ENCODE peak calls at places on chromosome 6, in six cellular contexts. K is heart right ventricle, V is T-helper 22 cell, F is MV-4-11, J is DMS153, E is iPS-NIHi11. I is an unnamed sample.

GRCh38 chr6:147950623-147950987 is 392.0 kb upstream of the SASH1 start:
- DNase-seq in K (peak; percentile 9), V (no peak), F (no peak), J (no peak), E (no peak), I (no peak)

GRCh38 chr6:21935561-21936028 is 342.0 kb downstream of the SOX4 start:
- DNase-seq in K (peak; percentile 15), V (no peak), F (peak; percentile 49), J (no peak), E (peak; percentile 55), I (no peak)

GRCh38 chr6:21438237-21438985 is 155.1 kb upstream of the SOX4 start:
- DNase-seq in K (no peak), V (no peak), F (peak; percentile 90), J (no peak), E (no peak), I (no peak)

GRCh38 chr6:147930743-147931142 is 411.9 kb upstream of the SASH1 start:
- DNase-seq in K (no peak), V (no peak), F (no peak), J (no peak), E (no peak), I (no peak)

GRCh38 chr6:139243531-139243930 is 48.3 kb downstream of the TXLNB start:
- DNase-seq in K (no peak), V (no peak), F (no peak), J (no peak), E (no peak), I (no peak)

GRCh38 chr6:27168586-27169443 is 78.7 kb upstream of the PRSS16 start:
- DNase-seq in K (no peak), V (no peak), F (no peak), J (no peak), E (no peak), I (no peak)

GRCh38 chr6:140846518-140847277 is 1286.0 kb upstream of the GJE1 start:
- DNase-seq in K (no peak), V (no peak), F (no peak), J (no peak), E (no peak), I (no peak)

GRCh38 chr6:63516186-63516944 is 55.9 kb upstream of the LOC128125822 start:
- DNase-seq in K (no peak), V (no peak), F (no peak), J (no peak), E (no peak), I (no peak)

GRCh38 chr6:87653074-87653962 is 48.7 kb downstream of the AKIRIN2 start:
- DNase-seq in K (no peak), V (no peak), F (no peak), J (no peak), E (no peak), I (no peak)

GRCh38 chr6:137928286-137928685 is 61.2 kb downstream of the TNFAIP3 start:
- DNase-seq in K (no peak), V (no peak), F (peak; percentile 90), J (no peak), E (no peak), I (no peak)

GRCh38 chr6:168192195-168192900 is 113.3 kb upstream of the FRMD1 start:
- DNase-seq in K (no peak), V (no peak), F (no peak), J (peak; percentile 52), E (no peak), I (no peak)

GRCh38 chr6:31901415-31901952 is 402 bp downstream of the ZBTB12 start:
- DNase-seq in K (peak; percentile 69), V (peak; percentile 54), F (peak; percentile 14), J (no peak), E (peak; percentile 42), I (peak; percentile 49)

GRCh38 chr6:34746104-34746846 is 11.0 kb upstream of the SNRPC start:
- DNase-seq in K (no peak), V (no peak), F (no peak), J (no peak), E (no peak), I (no peak)

GRCh38 chr6:148146717-148147116 is 195.9 kb upstream of the SASH1 start:
- DNase-seq in K (no peak), V (peak; percentile 46), F (no peak), J (no peak), E (no peak), I (no peak)

GRCh38 chr6:100281471-100281878 is 183.2 kb downstream of the SIM1 start:
- DNase-seq in K (no peak), V (no peak), F (no peak), J (no peak), E (peak; percentile 63), I (no peak)

GRCh38 chr6:110547266-110547964 is 71.0 kb upstream of the SLC22A16 start:
- DNase-seq in K (no peak), V (no peak), F (no peak), J (no peak), E (no peak), I (no peak)

GRCh38 chr6:104796031-104796785 is 63.5 kb downstream of the HACE1 start:
- DNase-seq in K (no peak), V (no peak), F (no peak), J (no peak), E (no peak), I (no peak)

GRCh38 chr6:168605964-168606363 is 165.0 kb downstream of the SMOC2 start:
- DNase-seq in K (no peak), V (no peak), F (no peak), J (no peak), E (no peak), I (no peak)

GRCh38 chr6:42511803-42512422 is 51.9 kb upstream of the UBR2 start:
- DNase-seq in K (no peak), V (no peak), F (no peak), J (no peak), E (no peak), I (no peak)

GRCh38 chr6:105452924-105453756 is 50.3 kb upstream of the PREP start:
- DNase-seq in K (no peak), V (peak; percentile 50), F (peak; percentile 42), J (no peak), E (no peak), I (peak; percentile 16)

GRCh38 chr6:160077526-160077925 is 44.1 kb upstream of the SLC22A1 start:
- DNase-seq in K (no peak), V (no peak), F (no peak), J (no peak), E (no peak), I (no peak)

GRCh38 chr6:132768051-132768517 is 10.4 kb upstream of the VNN2 start:
- DNase-seq in K (peak; percentile 25), V (no peak), F (peak; percentile 60), J (no peak), E (peak; percentile 61), I (no peak)

GRCh38 chr6:41938590-41938989 is 3.0 kb downstream of the CCND3 start:
- DNase-seq in K (no peak), V (no peak), F (no peak), J (no peak), E (no peak), I (no peak)

GRCh38 chr6:164419099-164419498 is 890.3 kb downstream of the C6orf118 start:
- DNase-seq in K (no peak), V (no peak), F (no peak), J (no peak), E (no peak), I (no peak)

GRCh38 chr6:14094721-14095120 is 22.9 kb upstream of the CD83 start:
- DNase-seq in K (no peak), V (no peak), F (no peak), J (no peak), E (no peak), I (no peak)

GRCh38 chr6:34526241-34526972 is 29.7 kb downstream of the SPDEF start:
- DNase-seq in K (no peak), V (no peak), F (no peak), J (no peak), E (no peak), I (no peak)

GRCh38 chr6:1745814-1746213 is 136.1 kb downstream of the FOXC1 start:
- DNase-seq in K (no peak), V (no peak), F (no peak), J (no peak), E (no peak), I (no peak)

GRCh38 chr6:136873733-136874132 is 48.4 kb upstream of the SLC35D3 start:
- DNase-seq in K (no peak), V (no peak), F (no peak), J (no peak), E (no peak), I (no peak)

GRCh38 chr6:139588734-139589418 is 214.4 kb upstream of the CITED2 start:
- DNase-seq in K (no peak), V (no peak), F (peak; percentile 53), J (no peak), E (no peak), I (no peak)

GRCh38 chr6:75306074-75306473 is 21.5 kb upstream of the TMEM30A start:
- DNase-seq in K (no peak), V (no peak), F (no peak), J (no peak), E (no peak), I (no peak)

GRCh38 chr6:27726620-27727023 is 185.6 kb downstream of the OR2B2 start:
- DNase-seq in K (no peak), V (no peak), F (no peak), J (no peak), E (peak; percentile 9), I (no peak)

GRCh38 chr6:63444768-63445167 is 125.0 kb upstream of the LGSN start:
- DNase-seq in K (no peak), V (no peak), F (no peak), J (no peak), E (no peak), I (no peak)